ENCODE peak calls at places on chromosomes 5 and 9, in six cellular contexts. K, Y, B, W, S and I are unnamed samples.

GRCh38 chr9:121185178-121185745 is 16.4 kb downstream of the RAB14 start:
- DNase-seq in K (no peak), Y (no peak), B (no peak), W (no peak), S (no peak), I (no peak)

GRCh38 chr5:132203464-132203818 is 24.2 kb downstream of the P4HA2 start:
- DNase-seq in K (no peak), Y (no peak), B (no peak), W (no peak), S (no peak), I (peak; percentile 47)

GRCh38 chr9:76729116-76729515 is 35.1 kb upstream of the PCA3 start:
- DNase-seq in K (no peak), Y (no peak), B (no peak), W (no peak), S (peak; percentile 66), I (no peak)

GRCh38 chr5:150556859-150557506 is 49.1 kb downstream of the NDST1 start:
- DNase-seq in K (no peak), Y (no peak), B (no peak), W (no peak), S (no peak), I (no peak)

GRCh38 chr5:2752059-2752874 is 790 bp upstream of the IRX2 start:
- DNase-seq in K (peak; percentile 60), Y (no peak), B (peak; percentile 78), W (peak; percentile 90), S (no peak), I (no peak)

GRCh38 chr9:3768286-3768685 is 242.5 kb upstream of the RFX3 start:
- DNase-seq in K (no peak), Y (no peak), B (no peak), W (no peak), S (no peak), I (no peak)

GRCh38 chr5:40521925-40522324 is 157.8 kb upstream of the PTGER4 start:
- DNase-seq in K (no peak), Y (no peak), B (no peak), W (no peak), S (no peak), I (peak; percentile 23)

GRCh38 chr5:157778121-157778805 is 34.8 kb downstream of the LSM11 start:
- DNase-seq in K (peak; percentile 54), Y (no peak), B (no peak), W (no peak), S (no peak), I (peak; percentile 10)

GRCh38 chr9:92439921-92440750 is 15.9 kb upstream of the OMD start:
- DNase-seq in K (no peak), Y (no peak), B (no peak), W (no peak), S (no peak), I (peak; percentile 75)

GRCh38 chr5:173159256-173159655 is 14.9 kb downstream of the BNIP1 start:
- DNase-seq in K (no peak), Y (no peak), B (no peak), W (no peak), S (no peak), I (no peak)

GRCh38 chr5:74402553-74402952 is 238.0 kb downstream of the ENC1 start:
- DNase-seq in K (no peak), Y (no peak), B (no peak), W (peak; percentile 72), S (no peak), I (peak; percentile 18)

GRCh38 chr5:132081458-132081857 is 7.9 kb downstream of the CSF2 start:
- DNase-seq in K (no peak), Y (no peak), B (no peak), W (no peak), S (no peak), I (no peak)

GRCh38 chr5:172005708-172006377 is 595 bp downstream of the FBXW11 start:
- DNase-seq in K (peak; percentile 38), Y (peak; percentile 56), B (peak; percentile 64), W (peak; percentile 71), S (no peak), I (peak; percentile 63)

GRCh38 chr5:154795235-154795596 is 40.0 kb downstream of the LARP1 start:
- DNase-seq in K (no peak), Y (no peak), B (no peak), W (no peak), S (no peak), I (no peak)

GRCh38 chr5:139698461-139699146 is 50.5 kb downstream of the CXXC5 start:
- DNase-seq in K (peak; percentile 87), Y (peak; percentile 86), B (peak; percentile 91), W (peak; percentile 76), S (no peak), I (peak; percentile 77)

GRCh38 chr9:135885100-135885853 is 22.1 kb downstream of the CAMSAP1 start:
- DNase-seq in K (peak; percentile 13), Y (no peak), B (no peak), W (no peak), S (no peak), I (peak; percentile 29)

GRCh38 chr5:133907075-133907474 is 61.4 kb downstream of the C5orf15 start:
- DNase-seq in K (peak; percentile 59), Y (peak; percentile 64), B (no peak), W (no peak), S (no peak), I (no peak)

GRCh38 chr9:26786571-26786970 is 106.0 kb downstream of the CAAP1 start:
- DNase-seq in K (no peak), Y (no peak), B (no peak), W (no peak), S (no peak), I (no peak)

GRCh38 chr9:113599647-113600476 is 136.3 kb downstream of the RGS3 start:
- DNase-seq in K (no peak), Y (peak; percentile 55), B (no peak), W (no peak), S (no peak), I (peak; percentile 73)

GRCh38 chr9:80066931-80067330 is 495.2 kb downstream of the TLE4 start:
- DNase-seq in K (no peak), Y (no peak), B (no peak), W (no peak), S (no peak), I (no peak)

GRCh38 chr9:71769175-71770165 is 1.2 kb upstream of the CEMIP2 start:
- DNase-seq in K (peak; percentile 89), Y (peak; percentile 94), B (peak; percentile 46), W (peak; percentile 95), S (peak; percentile 85), I (peak; percentile 79)

GRCh38 chr9:92140074-92140753 is 25.0 kb upstream of the SPTLC1 start:
- DNase-seq in K (peak; percentile 83), Y (peak; percentile 88), B (peak; percentile 74), W (peak; percentile 90), S (peak; percentile 68), I (peak; percentile 85)

GRCh38 chr9:30519756-30520155 is 1864.7 kb upstream of the ACO1 start:
- DNase-seq in K (no peak), Y (no peak), B (no peak), W (no peak), S (no peak), I (no peak)

GRCh38 chr9:90872835-90873294 is 71.2 kb downstream of the SYK start:
- DNase-seq in K (no peak), Y (no peak), B (no peak), W (no peak), S (no peak), I (no peak)

DNA sequence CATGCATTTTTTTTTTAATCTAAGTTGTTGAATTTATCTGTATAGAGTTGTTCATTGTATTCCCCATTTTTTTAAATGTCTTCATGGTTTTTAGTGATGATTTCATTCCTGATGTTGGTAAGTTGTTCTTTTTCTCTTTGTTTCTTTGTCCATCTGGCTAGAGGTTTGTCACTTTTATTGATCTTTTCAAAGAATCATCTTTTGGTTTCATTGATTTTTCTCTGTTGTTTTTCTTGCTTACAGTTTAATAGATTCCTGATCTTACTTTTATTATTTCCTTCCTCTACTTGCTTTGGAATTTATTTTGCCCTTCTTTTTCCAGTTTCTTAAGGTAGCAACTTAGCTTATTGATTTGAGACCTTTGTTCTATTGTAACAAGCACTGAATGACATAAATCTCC is 114.2 kb downstream of the AOPEP start:
- DNase-seq in K (no peak), Y (no peak), B (no peak), W (no peak), S (no peak), I (no peak)
- H3K4me3 ChIP-seq in K (no peak overlapping the region), Y (no peak overlapping the region), B (no peak overlapping the region), W (no peak overlapping the region), S (no peak overlapping the region), I (no peak overlapping the region)

DNA sequence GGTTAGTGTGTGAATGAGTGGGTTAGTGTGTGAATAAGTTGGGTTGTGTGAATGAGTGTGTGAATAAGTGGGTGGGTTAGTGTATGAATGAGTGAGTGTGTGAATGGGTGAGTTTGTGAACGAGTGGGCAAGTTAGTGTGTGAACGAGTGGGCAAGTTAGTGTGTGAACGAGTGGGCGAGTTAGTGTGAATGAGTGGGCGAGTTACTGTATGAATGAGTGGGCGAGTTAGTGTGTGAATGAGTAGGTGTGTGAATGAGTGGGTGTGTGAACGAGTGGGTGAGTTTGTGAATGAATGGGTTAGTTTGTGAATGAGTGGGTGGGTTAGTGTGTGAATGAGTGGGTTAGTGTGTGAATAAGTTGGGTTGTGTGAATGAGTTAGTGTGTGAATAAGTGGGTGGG is 34.7 kb downstream of the NKD2 start:
- DNase-seq in K (no peak), Y (no peak), B (no peak), W (no peak), S (no peak), I (no peak)
- H3K9me3 ChIP-seq in K (no peaks in the 10 kb centered on the region), Y (no peaks in the 10 kb centered on the region), B (peaks cover 36% of the 10 kb centered on the region), W (no peaks in the 10 kb centered on the region), S (no peaks in the 10 kb centered on the region), I (no peaks in the 10 kb centered on the region)

GRCh38 chr5:17258429-17258828 is 41.0 kb downstream of the BASP1 start:
- DNase-seq in K (no peak), Y (no peak), B (peak; percentile 60), W (no peak), S (no peak), I (no peak)

GRCh38 chr5:17256839-17257238 is 39.4 kb downstream of the BASP1 start:
- DNase-seq in K (no peak), Y (no peak), B (no peak), W (no peak), S (no peak), I (no peak)

GRCh38 chr5:17255471-17256016 is 38.1 kb downstream of the BASP1 start:
- DNase-seq in K (no peak), Y (no peak), B (no peak), W (no peak), S (no peak), I (no peak)

GRCh38 chr5:17257705-17258273 is 40.4 kb downstream of the BASP1 start:
- DNase-seq in K (no peak), Y (no peak), B (no peak), W (no peak), S (no peak), I (no peak)

DNA sequence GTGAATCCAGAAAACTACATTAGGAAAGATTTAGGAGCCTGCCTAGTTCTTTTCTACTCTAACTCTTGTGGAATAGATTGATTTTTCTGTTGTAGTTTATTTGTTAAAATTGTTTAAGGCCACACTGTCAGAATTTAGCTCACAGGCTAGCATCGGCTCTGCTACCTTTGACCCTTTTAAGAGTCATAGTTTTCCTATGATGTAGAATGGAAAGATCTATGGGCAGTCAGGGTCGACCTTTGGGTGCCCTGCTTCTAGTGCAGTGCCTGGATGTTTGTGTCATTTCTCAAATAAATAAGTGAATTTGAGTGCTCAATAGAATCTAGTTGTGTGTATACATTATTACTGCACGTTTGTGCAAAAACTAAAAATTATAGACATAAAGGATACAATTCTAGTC is 38.7 kb downstream of the BASP1 start:
- DNase-seq in K (no peak), Y (no peak), B (no peak), W (no peak), S (no peak), I (no peak)
- H3K4me3 ChIP-seq in K (no peak overlapping the region), Y (no peak overlapping the region), B (no peak overlapping the region), W (no peak overlapping the region), S (no peak overlapping the region), I (no peak overlapping the region)

GRCh38 chr5:53749611-53750010 is 189.2 kb downstream of the NDUFS4 start:
- DNase-seq in K (no peak), Y (no peak), B (no peak), W (no peak), S (no peak), I (peak; percentile 16)
- H3K9me3 ChIP-seq in K (peaks cover 43% of the 10 kb centered on the region), Y (peaks cover 17% of the 10 kb centered on the region), B (no peaks in the 10 kb centered on the region), W (peaks cover 11% of the 10 kb centered on the region), S (no peaks in the 10 kb centered on the region), I (peaks cover 12% of the 10 kb centered on the region)